ENCODE peak calls at places on chromosomes 4 and X, in four cellular contexts. N is stimulated activated CD4-positive, alpha-beta T cell treated with anti-CD3 and anti-CD28 coated beads, Interleukin-12 subunit alpha, Interleukin-12 subunit beta, amount 100 ng/mL, for 4 hours; T is kidney tubule cell; B is activated CD8-positive, alpha-beta memory T cell treated with anti-CD3 and anti-CD28 coated beads, Interleukin-2, amount 50 U/mL, for 48 hours. F is an unnamed sample.

GRCh38 chr4:150962245-150962644 is 52.8 kb downstream of the LRBA start:
- DNase-seq in B (no peak), T (peak; percentile 93), N (no peak), F (no peak)

GRCh38 chr4:172073590-172073989 is 260.4 kb downstream of the GALNTL6 start:
- DNase-seq in T (no peak), B (no peak), N (no peak), F (no peak)

GRCh38 chr4:87116230-87116629 is 104.2 kb downstream of the KLHL8 start:
- DNase-seq in N (no peak), B (no peak), T (peak; percentile 17), F (no peak)

GRCh38 chr4:81257021-81257420 is 42.0 kb upstream of the PRKG2 start:
- DNase-seq in T (peak; percentile 42), B (no peak), N (no peak), F (no peak)

GRCh38 chr4:122666527-122667245 is 45.8 kb upstream of the IL21 start:
- DNase-seq in B (no peak), T (peak; percentile 92), N (no peak), F (peak; percentile 81)

GRCh38 chr4:80731436-80731835 is 299.1 kb upstream of the BMP3 start:
- DNase-seq in N (no peak), B (no peak), T (no peak), F (no peak)

GRCh38 chr4:38876636-38877035 is 9.0 kb downstream of the FAM114A1 start:
- DNase-seq in T (no peak), N (no peak), B (no peak), F (no peak)

GRCh38 chrX:113929004-113929403 is 654.9 kb upstream of the HTR2C start:
- DNase-seq in B (no peak), T (peak; percentile 50), N (no peak), F (peak; percentile 25)

GRCh38 chr4:139144161-139144859 is 32.7 kb downstream of the ELF2 start:
- DNase-seq in T (peak; percentile 79), B (no peak), N (no peak), F (no peak)

GRCh38 chr4:27278615-27279014 is 418.0 kb downstream of the STIM2 start:
- DNase-seq in N (no peak), T (peak; percentile 16), B (no peak), F (no peak)

GRCh38 chr4:94341468-94341867 is 1.2 kb downstream of the HPGDS start:
- DNase-seq in T (no peak), N (no peak), B (no peak), F (no peak)